ENCODE peak calls at places on chromosomes 3 and 15, in eight cellular contexts. D is IMR-90, R is NT2/D1, W is neural progenitor cell, E is fibroblast of lung, S is SK-N-SH, G is MM.1S, Q is neuronal stem cell. M is an unnamed sample.

GRCh38 chr3:100047455-100048141 is 66.7 kb downstream of the FILIP1L start:
- DNase-seq in R (no peak), W (peak; percentile 9), E (peak; percentile 84), G (peak; percentile 77), S (no peak), D (peak; percentile 97), Q (no peak), M (no peak)

GRCh38 chr15:87154771-87155170 is 1075.1 kb downstream of the AGBL1 start:
- DNase-seq in D (peak; percentile 52), R (no peak), G (no peak), W (no peak), E (no peak), Q (no peak), S (no peak), M (no peak)

GRCh38 chr3:113954091-113954685 is 6.4 kb downstream of the ZDHHC23 start:
- DNase-seq in Q (no peak), E (no peak), R (no peak), D (no peak), G (no peak), S (no peak), W (no peak), M (no peak)

GRCh38 chr3:65907232-65908130 is 131.2 kb downstream of the MAGI1 start:
- DNase-seq in S (no peak), Q (no peak), E (no peak), D (no peak), G (peak; percentile 49), W (peak; percentile 30), R (no peak), M (no peak)

GRCh38 chr15:45225506-45226273 is 26.3 kb upstream of the SLC28A2 start:
- DNase-seq in S (no peak), R (no peak), E (no peak), G (no peak), W (peak; percentile 13), D (no peak), Q (no peak), M (no peak)

GRCh38 chr3:46405301-46406079 is 1.4 kb downstream of the CCR5AS start:
- DNase-seq in E (no peak), S (no peak), Q (no peak), D (peak; percentile 12), R (no peak), G (no peak), W (no peak), M (no peak)

GRCh38 chr15:68445351-68445750 is 13.4 kb upstream of the ITGA11 start:
- DNase-seq in D (no peak), R (no peak), E (no peak), Q (no peak), S (no peak), G (no peak), W (no peak), M (peak; percentile 50)

GRCh38 chr3:23193835-23194234 is 9.3 kb upstream of the UBE2E2 start:
- DNase-seq in E (no peak), R (no peak), D (no peak), G (no peak), W (no peak), S (no peak), Q (no peak), M (no peak)

GRCh38 chr15:61200626-61201025 is 28.5 kb downstream of the RORA start:
- DNase-seq in R (no peak), G (no peak), Q (no peak), E (no peak), W (no peak), D (no peak), S (peak; percentile 52), M (no peak)

GRCh38 chr15:50933353-50933752 is 24.9 kb downstream of the AP4E1 start:
- DNase-seq in W (no peak), R (no peak), G (no peak), S (no peak), E (no peak), D (no peak), Q (no peak), M (no peak)

GRCh38 chr15:96264801-96265515 is 65.5 kb upstream of the NR2F2 start:
- DNase-seq in S (no peak), E (no peak), R (no peak), W (no peak), G (no peak), D (peak; percentile 60), Q (peak; percentile 11), M (peak; percentile 39)

GRCh38 chr3:11556851-11557644 is 86.7 kb downstream of the VGLL4 start:
- DNase-seq in D (peak; percentile 88), S (no peak), Q (no peak), G (no peak), E (peak; percentile 80), R (no peak), W (no peak), M (peak; percentile 68)

GRCh38 chr3:11556234-11556633 is 87.5 kb downstream of the VGLL4 start:
- DNase-seq in Q (no peak), R (no peak), W (no peak), S (no peak), D (no peak), E (no peak), G (no peak), M (no peak)

GRCh38 chr3:11558461-11558903 is 85.2 kb downstream of the VGLL4 start:
- DNase-seq in R (no peak), W (no peak), S (no peak), Q (no peak), D (no peak), E (no peak), G (no peak), M (no peak)

GRCh38 chr3:11558918-11559815 is 84.5 kb downstream of the VGLL4 start:
- DNase-seq in D (no peak), R (no peak), W (no peak), G (no peak), E (no peak), Q (no peak), S (no peak), M (no peak)

GRCh38 chr3:11558002-11558401 is 85.7 kb downstream of the VGLL4 start:
- DNase-seq in W (no peak), S (no peak), D (peak; percentile 90), G (no peak), R (no peak), E (peak; percentile 83), Q (no peak), M (peak; percentile 80)
- H3K9ac ChIP-seq in W (no peak overlapping the region), S (peak overlapping the region; percentile 21), D (no peak overlapping the region), G (no peak overlapping the region), R (no peak overlapping the region), E (no peak overlapping the region), Q (no peak overlapping the region), M (no peak overlapping the region)

GRCh38 chr15:29568840-29569532 is 253.3 kb downstream of the TJP1 start:
- DNase-seq in W (peak; percentile 60), Q (no peak), D (no peak), R (no peak), S (peak; percentile 59), E (no peak), G (peak; percentile 44), M (no peak)

GRCh38 chr15:29570121-29570930 is 251.9 kb downstream of the TJP1 start:
- DNase-seq in E (no peak), D (no peak), W (peak; percentile 67), Q (peak; percentile 41), S (peak; percentile 76), G (peak; percentile 13), R (no peak), M (peak; percentile 42)

GRCh38 chr15:29569533-29570092 is 252.7 kb downstream of the TJP1 start:
- DNase-seq in S (no peak), R (no peak), G (no peak), E (no peak), Q (peak; percentile 6), D (no peak), W (peak; percentile 69), M (no peak)

GRCh38 chr15:29571728-29572454 is 250.4 kb downstream of the TJP1 start:
- DNase-seq in W (peak; percentile 61), R (no peak), G (no peak), E (peak; percentile 17), Q (peak; percentile 31), S (peak; percentile 55), D (no peak), M (peak; percentile 3)

GRCh38 chr15:29570931-29571727 is 251.1 kb downstream of the TJP1 start:
- DNase-seq in Q (peak; percentile 59), G (peak; percentile 58), S (peak; percentile 82), W (peak; percentile 90), D (no peak), E (peak; percentile 8), R (peak; percentile 51), M (peak; percentile 25)
- H3K4me3 ChIP-seq in Q (peak overlapping the region; percentile 46), G (peak overlapping the region; percentile 59), S (peak overlapping the region; percentile 43), W (peak overlapping the region; percentile 63), D (peak overlapping the region; percentile 13), E (no peak overlapping the region), R (peak overlapping the region; percentile 58), M (no peak overlapping the region)

GRCh38 chr15:89399390-89400120 is 64.9 kb upstream of the POLG start:
- DNase-seq in Q (no peak), D (no peak), R (no peak), W (peak; percentile 73), G (peak; percentile 62), E (no peak), S (peak; percentile 92), M (no peak)
- H3K27me3 ChIP-seq in Q (peaks cover 98% of the 10 kb centered on the region), D (peaks cover 65% of the 10 kb centered on the region), R (peaks cover 98% of the 10 kb centered on the region), W (peaks cover 100% of the 10 kb centered on the region), G (no peaks in the 10 kb centered on the region), E (peaks cover 28% of the 10 kb centered on the region), S (no peaks in the 10 kb centered on the region), M (peaks cover 87% of the 10 kb centered on the region)

GRCh38 chr15:39640665-39641064 is 59.8 kb downstream of the THBS1 start:
- DNase-seq in R (no peak), E (no peak), S (no peak), D (no peak), W (no peak), Q (no peak), G (no peak), M (no peak)

GRCh38 chr15:39643747-39644520 is 63.1 kb downstream of the THBS1 start:
- DNase-seq in R (no peak), S (no peak), W (peak; percentile 20), E (no peak), G (no peak), Q (no peak), D (no peak), M (no peak)

GRCh38 chr15:39642011-39642640 is 61.2 kb downstream of the THBS1 start:
- DNase-seq in E (peak; percentile 47), R (no peak), D (peak; percentile 76), G (no peak), Q (peak; percentile 48), W (peak; percentile 58), S (peak; percentile 42), M (peak; percentile 56)

GRCh38 chr15:39639037-39639436 is 58.2 kb downstream of the THBS1 start:
- DNase-seq in D (no peak), E (no peak), S (no peak), R (no peak), W (no peak), G (no peak), Q (no peak), M (no peak)

DNA sequence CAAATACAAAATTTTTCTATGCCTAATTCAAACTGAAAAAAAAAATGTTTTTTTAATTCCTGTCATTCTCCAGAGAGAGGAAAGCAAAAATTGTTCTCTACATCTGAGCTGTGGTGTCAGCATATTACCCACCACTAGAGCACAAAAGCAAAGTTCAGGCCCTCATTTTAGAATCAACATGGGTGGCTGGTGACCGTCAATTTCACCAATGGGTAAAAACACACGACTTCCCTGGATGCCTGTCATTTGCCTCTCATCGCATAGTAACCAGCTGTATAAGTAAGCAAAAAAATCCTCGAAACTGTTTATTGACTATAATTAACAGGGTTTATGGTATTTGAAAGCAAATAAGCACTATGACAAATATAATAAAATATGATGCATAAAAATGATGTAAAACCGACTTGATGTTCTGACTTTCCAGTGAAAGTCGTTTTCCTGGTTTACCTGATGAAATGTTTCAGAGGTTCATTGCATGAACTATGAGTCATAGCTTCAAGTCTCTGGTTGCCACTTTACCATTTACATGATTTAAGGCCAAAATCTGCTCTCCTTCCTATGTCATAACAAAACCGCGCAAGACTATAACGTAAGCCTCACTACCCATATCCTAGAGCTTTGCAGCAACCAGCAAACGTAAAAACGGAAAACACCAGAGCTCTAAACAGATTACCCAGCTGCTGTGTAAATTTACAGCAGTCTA is 60.5 kb downstream of the THBS1 start:
- DNase-seq in W (no peak), R (no peak), S (no peak), Q (no peak), E (no peak), G (no peak), D (peak; percentile 48), M (no peak)
- H3K9ac ChIP-seq in W (no peak overlapping the region), R (no peak overlapping the region), S (peak overlapping the region; percentile 58), Q (no peak overlapping the region), E (no peak overlapping the region), G (no peak overlapping the region), D (no peak overlapping the region), M (no peak overlapping the region)